ENCODE peak calls at places on chromosomes 6 and 20, in six cellular contexts. One of them, this sample, is unnamed.

GRCh38 chr6:20404641-20405032 is 3.0 kb downstream of the E2F3 start:
- DNase-seq in body of pancreas: peak; percentile 49
- DNase-seq in HS-27A: no peak
- DNase-seq in H7: peak; percentile 30
- DNase-seq in NCI-H774: no peak
- DNase-seq in right atrium auricular region: peak; percentile 64
- DNase-seq in this sample: peak; percentile 58

GRCh38 chr6:134609862-134610261 is 291.9 kb upstream of the SGK1 start:
- DNase-seq in body of pancreas: no peak
- DNase-seq in HS-27A: no peak
- DNase-seq in H7: no peak
- DNase-seq in NCI-H774: no peak
- DNase-seq in right atrium auricular region: no peak
- DNase-seq in this sample: no peak

GRCh38 chr6:37365791-37366190 is 12.0 kb downstream of the RNF8 start:
- DNase-seq in body of pancreas: no peak
- DNase-seq in HS-27A: no peak
- DNase-seq in H7: no peak
- DNase-seq in NCI-H774: no peak
- DNase-seq in right atrium auricular region: no peak
- DNase-seq in this sample: no peak

GRCh38 chr6:81900616-81901015 is 148.1 kb upstream of the TENT5A start:
- DNase-seq in body of pancreas: no peak
- DNase-seq in HS-27A: no peak
- DNase-seq in H7: no peak
- DNase-seq in NCI-H774: no peak
- DNase-seq in right atrium auricular region: no peak
- DNase-seq in this sample: no peak

GRCh38 chr6:33740204-33740608 is 6.5 kb downstream of the IP6K3 start:
- DNase-seq in body of pancreas: peak; percentile 62
- DNase-seq in HS-27A: no peak
- DNase-seq in H7: no peak
- DNase-seq in NCI-H774: no peak
- DNase-seq in right atrium auricular region: no peak
- DNase-seq in this sample: no peak

GRCh38 chr6:36633915-36634314 is 39.8 kb downstream of the SRSF3 start:
- DNase-seq in body of pancreas: peak; percentile 91
- DNase-seq in HS-27A: no peak
- DNase-seq in H7: no peak
- DNase-seq in NCI-H774: peak; percentile 43
- DNase-seq in right atrium auricular region: peak; percentile 85
- DNase-seq in this sample: no peak

GRCh38 chr20:22502731-22503191 is 81.6 kb downstream of the FOXA2 start:
- DNase-seq in body of pancreas: peak; percentile 28
- DNase-seq in HS-27A: no peak
- DNase-seq in H7: no peak
- DNase-seq in NCI-H774: no peak
- DNase-seq in right atrium auricular region: no peak
- DNase-seq in this sample: no peak

GRCh38 chr20:24016560-24016959 is 28.0 kb upstream of the GGTLC1 start:
- DNase-seq in body of pancreas: no peak
- DNase-seq in HS-27A: no peak
- DNase-seq in H7: no peak
- DNase-seq in NCI-H774: no peak
- DNase-seq in right atrium auricular region: no peak
- DNase-seq in this sample: no peak

GRCh38 chr6:130307752-130308361 is 58.0 kb upstream of the TMEM200A start:
- DNase-seq in body of pancreas: no peak
- DNase-seq in HS-27A: no peak
- DNase-seq in H7: no peak
- DNase-seq in NCI-H774: no peak
- DNase-seq in right atrium auricular region: no peak
- DNase-seq in this sample: no peak

GRCh38 chr6:72316675-72317380 is 305.0 kb upstream of the KCNQ5 start:
- DNase-seq in body of pancreas: peak; percentile 3
- DNase-seq in HS-27A: no peak
- DNase-seq in H7: no peak
- DNase-seq in NCI-H774: no peak
- DNase-seq in right atrium auricular region: no peak
- DNase-seq in this sample: no peak

GRCh38 chr6:16296061-16296670 is 57.8 kb downstream of the GMPR start:
- DNase-seq in body of pancreas: no peak
- DNase-seq in HS-27A: no peak
- DNase-seq in H7: no peak
- DNase-seq in NCI-H774: no peak
- DNase-seq in right atrium auricular region: no peak
- DNase-seq in this sample: no peak

GRCh38 chr6:21764989-21765388 is 171.4 kb downstream of the SOX4 start:
- DNase-seq in body of pancreas: no peak
- DNase-seq in HS-27A: no peak
- DNase-seq in H7: no peak
- DNase-seq in NCI-H774: no peak
- DNase-seq in right atrium auricular region: no peak
- DNase-seq in this sample: no peak

GRCh38 chr6:126716826-126717514 is 377.1 kb downstream of the CENPW start:
- DNase-seq in body of pancreas: no peak
- DNase-seq in HS-27A: no peak
- DNase-seq in H7: no peak
- DNase-seq in NCI-H774: no peak
- DNase-seq in right atrium auricular region: no peak
- DNase-seq in this sample: no peak

GRCh38 chr6:139323511-139324445 is 32.0 kb upstream of the TXLNB start:
- DNase-seq in body of pancreas: peak; percentile 42
- DNase-seq in HS-27A: no peak
- DNase-seq in H7: peak; percentile 54
- DNase-seq in NCI-H774: no peak
- DNase-seq in right atrium auricular region: peak; percentile 81
- DNase-seq in this sample: peak; percentile 79

This sample was measured in immature natural killer cell.